ENCODE peak calls at places on chromosomes 13 and 19, in four cellular contexts. Q, Z, P and Y are unnamed samples.

GRCh38 chr19:31315621-31316011 is 33.6 kb downstream of the TSHZ3 start:
- DNase-seq in Z (no peak), Q (no peak), P (no peak), Y (no peak)

GRCh38 chr19:9724157-9724556 is 44.4 kb downstream of the ZNF846 start:
- DNase-seq in Q (no peak), P (no peak), Z (no peak), Y (no peak)

GRCh38 chr13:23436680-23437079 is 3.2 kb upstream of the SACS start:
- DNase-seq in Q (no peak), Z (no peak), P (no peak), Y (no peak)

GRCh38 chr13:100433475-100433874 is 155.1 kb downstream of the GGACT start:
- DNase-seq in Q (no peak), Z (no peak), P (no peak), Y (no peak)

GRCh38 chr19:41977916-41978315 is 16.1 kb downstream of the ATP1A3 start:
- DNase-seq in P (no peak), Z (no peak), Q (no peak), Y (no peak)

GRCh38 chr19:10884273-10884672 is 12.9 kb downstream of the CARM1 start:
- DNase-seq in Z (no peak), P (no peak), Q (no peak), Y (no peak)

GRCh38 chr13:112894673-112895481 is 74.1 kb upstream of the MCF2L start:
- DNase-seq in Z (no peak), Q (no peak), P (no peak), Y (peak; percentile 41)

GRCh38 chr19:35116085-35116801 is 620 bp downstream of the FXYD3 start:
- DNase-seq in Z (no peak), Q (no peak), P (no peak), Y (no peak)

GRCh38 chr13:80339841-80340642 is 884 bp downstream of the SPRY2 start:
- DNase-seq in P (no peak), Z (peak; percentile 14), Q (peak; percentile 29), Y (peak; percentile 18)

GRCh38 chr13:97321616-97322321 is 99.6 kb downstream of the MBNL2 start:
- DNase-seq in Q (no peak), P (no peak), Z (no peak), Y (no peak)

GRCh38 chr19:32748497-32748896 is 28.9 kb downstream of the TDRD12 start:
- DNase-seq in Q (peak; percentile 36), Z (peak; percentile 38), P (no peak), Y (peak; percentile 12)

GRCh38 chr13:80217614-80218456 is 123.1 kb downstream of the SPRY2 start:
- DNase-seq in Z (no peak), P (no peak), Q (peak; percentile 31), Y (no peak)

GRCh38 chr19:41753936-41754529 is 1.3 kb upstream of the CEACAM6 start:
- DNase-seq in Z (peak; percentile 27), P (no peak), Q (peak; percentile 69), Y (peak; percentile 14)

GRCh38 chr13:73198888-73199497 is 140.2 kb downstream of the KLF5 start:
- DNase-seq in Z (no peak), Q (no peak), P (no peak), Y (peak; percentile 56)

GRCh38 chr19:11480081-11480926 is 542 bp downstream of the ELAVL3 start:
- DNase-seq in Z (peak; percentile 5), Q (no peak), P (no peak), Y (no peak)

GRCh38 chr19:17109962-17110598 is 34.5 kb downstream of the MYO9B start:
- DNase-seq in P (peak; percentile 72), Q (no peak), Z (no peak), Y (no peak)

GRCh38 chr19:13844130-13844631 is 32.8 kb upstream of the NANOS3 start:
- DNase-seq in Z (no peak), Q (peak; percentile 78), P (no peak), Y (no peak)

GRCh38 chr19:55766466-55766865 is 2.5 kb upstream of the RFPL4AL1 start:
- DNase-seq in Q (no peak), Z (no peak), P (peak; percentile 5), Y (no peak)

GRCh38 chr13:114041493-114041892 is 67.6 kb upstream of the C13orf46 start:
- DNase-seq in Z (no peak), P (no peak), Q (no peak), Y (no peak)

GRCh38 chr13:114045113-114045735 is 71.3 kb upstream of the C13orf46 start:
- DNase-seq in Q (no peak), P (no peak), Z (no peak), Y (no peak)

GRCh38 chr13:114042066-114042815 is 68.4 kb upstream of the C13orf46 start:
- DNase-seq in Z (no peak), P (no peak), Q (no peak), Y (no peak)

GRCh38 chr13:114044486-114044885 is 70.6 kb upstream of the C13orf46 start:
- DNase-seq in P (no peak), Z (no peak), Q (peak; percentile 53), Y (no peak)

GRCh38 chr13:114043421-114044053 is 69.7 kb upstream of the C13orf46 start:
- DNase-seq in P (no peak), Z (no peak), Q (peak; percentile 91), Y (peak; percentile 52)
- TF ChIP-seq POLR2AphosphoS2 in P (no peak), Z (no peak), Q (no peak), Y (no peak)

GRCh38 chr13:40502236-40502635 is 164.2 kb downstream of the FOXO1 start:
- DNase-seq in Z (no peak), Q (no peak), P (no peak), Y (no peak)

GRCh38 chr13:40504641-40505040 is 161.8 kb downstream of the FOXO1 start:
- DNase-seq in Z (no peak), Q (no peak), P (no peak), Y (no peak)

GRCh38 chr13:40503026-40503425 is 163.4 kb downstream of the FOXO1 start:
- DNase-seq in Q (no peak), P (no peak), Z (no peak), Y (no peak)

GRCh38 chr13:40505196-40505595 is 161.2 kb downstream of the FOXO1 start:
- DNase-seq in P (no peak), Z (no peak), Q (no peak), Y (no peak)

DNA sequence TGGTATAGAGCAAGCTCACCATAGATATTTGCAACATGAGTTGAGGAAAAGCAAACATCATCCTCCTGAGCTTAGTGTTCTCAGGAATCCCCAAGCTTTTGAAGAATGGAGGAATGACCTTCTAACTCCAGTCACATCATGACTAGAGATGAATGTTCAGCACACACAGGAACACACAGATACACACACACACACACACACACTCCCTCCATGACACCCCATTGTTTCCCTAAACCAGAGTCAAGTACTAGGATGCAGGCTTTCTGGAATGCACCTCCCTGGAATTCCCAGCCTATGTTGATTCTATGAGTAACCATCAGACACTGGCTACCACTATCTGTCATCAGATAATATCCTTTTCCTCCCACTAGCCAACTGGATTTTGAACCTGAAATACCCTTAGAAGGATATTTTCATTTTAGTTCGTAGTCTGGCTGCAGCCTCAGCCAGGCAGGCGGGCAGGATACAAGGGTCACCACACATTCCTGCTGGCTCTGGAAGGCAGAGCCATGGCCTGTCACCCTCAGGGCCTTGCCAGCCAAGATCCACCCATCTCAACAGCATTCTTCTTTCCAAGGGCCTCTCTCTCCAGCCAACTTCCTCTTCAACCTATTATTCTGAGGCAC is 162.4 kb downstream of the FOXO1 start:
- DNase-seq in P (no peak), Q (peak; percentile 90), Z (no peak), Y (peak; percentile 99)
- TF ChIP-seq POLR2AphosphoS2 in P (no peak), Q (no peak), Z (no peak), Y (no peak)

GRCh38 chr13:109730832-109731335 is 55.5 kb downstream of the IRS2 start:
- DNase-seq in Z (no peak), P (no peak), Q (no peak), Y (no peak)
- TF ChIP-seq POLR2AphosphoS2 in Z (no peak), P (no peak), Q (no peak), Y (no peak)

GRCh38 chr19:40078377-40078776 is 12.4 kb downstream of the ZNF780A start:
- DNase-seq in Q (no peak), Z (no peak), P (no peak), Y (no peak)

GRCh38 chr19:40084948-40085347 is 5.8 kb downstream of the ZNF780A start:
- DNase-seq in Z (no peak), Q (no peak), P (no peak), Y (peak; percentile 90)

DNA sequence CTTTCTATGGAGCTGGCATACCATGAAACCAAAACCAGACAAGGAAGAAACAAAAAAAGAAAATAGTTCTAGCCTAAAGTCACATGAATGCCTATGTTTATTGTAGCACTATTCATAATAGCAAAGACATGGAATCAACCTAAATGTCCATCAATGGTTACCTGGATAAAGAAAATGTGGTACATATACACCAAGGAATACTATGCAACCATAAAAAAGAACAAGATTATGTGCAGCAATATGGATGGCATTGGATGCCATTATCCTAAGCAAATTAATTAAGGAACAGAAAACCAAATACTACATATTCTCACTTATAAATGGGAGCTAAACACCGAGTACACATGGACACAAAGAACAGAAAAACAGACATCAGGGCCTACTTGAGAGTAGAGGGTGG is 10.5 kb downstream of the ZNF780A start:
- DNase-seq in Q (no peak), P (no peak), Z (no peak), Y (no peak)
- TF ChIP-seq POLR2AphosphoS2 in Q (no peak), P (no peak), Z (no peak), Y (no peak)